ENCODE peak calls at places on chromosomes 13 and 19, in five cellular contexts. I is GM23338, E is H1, N is suprapubic skin, S is transverse colon. G is an unnamed sample.

GRCh38 chr13:73767747-73768315 is 366.4 kb downstream of the KLF12 start:
- DNase-seq in I (peak), E (no peak), N (no peak), S (no peak), G (no peak)

GRCh38 chr13:92272177-92272576 is 873.8 kb downstream of the GPC5 start:
- DNase-seq in I (no peak), E (no peak), N (no peak), S (no peak), G (no peak)

GRCh38 chr13:75704942-75705320 is 68.8 kb downstream of the LMO7 start:
- DNase-seq in I (peak), E (no peak), N (no peak), S (peak), G (peak)

GRCh38 chr13:32262165-32262564 is 53.0 kb downstream of the ZAR1L start:
- DNase-seq in I (no peak), E (no peak), N (no peak), S (no peak), G (no peak)

GRCh38 chr19:52735734-52736133 is 890 bp upstream of the ZNF611 start:
- DNase-seq in I (peak), E (peak), N (no peak), S (peak), G (peak)

GRCh38 chr19:3142292-3142670 is 6.4 kb downstream of the GNA15 start:
- DNase-seq in I (no peak), E (no peak), N (no peak), S (no peak), G (no peak)

GRCh38 chr19:45021971-45022370 is 16.9 kb upstream of the CLASRP start:
- DNase-seq in I (no peak), E (no peak), N (no peak), S (no peak), G (no peak)

GRCh38 chr13:95378603-95379002 is 77.4 kb upstream of the ABCC4 start:
- DNase-seq in I (no peak), E (no peak), N (no peak), S (no peak), G (peak)

GRCh38 chr13:108734676-108735075 is 105.3 kb downstream of the MYO16 start:
- DNase-seq in I (peak), E (peak), N (no peak), S (no peak), G (no peak)

GRCh38 chr13:39601636-39602035 is 1.4 kb downstream of the LHFPL6 start:
- DNase-seq in I (no peak), E (no peak), N (no peak), S (no peak), G (no peak)

GRCh38 chr19:7370546-7370945 is 21.8 kb downstream of the ARHGEF18 start:
- DNase-seq in I (no peak), E (no peak), N (no peak), S (no peak), G (no peak)

GRCh38 chr19:34155686-34156085 is 16.6 kb upstream of the LSM14A start:
- DNase-seq in I (no peak), E (no peak), N (no peak), S (no peak), G (no peak)

GRCh38 chr13:71712988-71713653 is 153.9 kb downstream of the DACH1 start:
- DNase-seq in I (peak), E (peak), N (no peak), S (no peak), G (no peak)

GRCh38 chr13:94312511-94313191 is 166.8 kb downstream of the DCT start:
- DNase-seq in I (no peak), E (no peak), N (no peak), S (no peak), G (no peak)

GRCh38 chr13:43085545-43085944 is 62.2 kb downstream of the DNAJC15 start:
- DNase-seq in I (peak), E (no peak), N (no peak), S (no peak), G (no peak)

GRCh38 chr19:13055213-13056051 is 47.2 kb downstream of the LYL1 start:
- DNase-seq in I (peak), E (no peak), N (peak), S (peak), G (no peak)

GRCh38 chr13:88802886-88803285 is 1131.7 kb downstream of the SLITRK5 start:
- DNase-seq in I (no peak), E (no peak), N (no peak), S (no peak), G (no peak)

GRCh38 chr13:76937416-76937815 is 10.9 kb upstream of the ACOD1 start:
- DNase-seq in I (no peak), E (no peak), N (no peak), S (no peak), G (no peak)

GRCh38 chr19:8663920-8664670 is 33.7 kb downstream of the NFILZ start:
- DNase-seq in I (peak), E (no peak), N (no peak), S (no peak), G (no peak)

GRCh38 chr13:59774511-59774911 is 389.2 kb downstream of the DIAPH3 start:
- DNase-seq in I (peak), E (no peak), N (no peak), S (no peak), G (no peak)

GRCh38 chr13:110237895-110238294 is 69.1 kb downstream of the COL4A1 start:
- DNase-seq in I (no peak), E (no peak), N (no peak), S (no peak), G (no peak)

GRCh38 chr13:38888309-38888708 is 102.3 kb downstream of the STOML3 start:
- DNase-seq in I (no peak), E (peak), N (no peak), S (no peak), G (no peak)

GRCh38 chr13:40664100-40665060 is 2.1 kb downstream of the FOXO1 start:
- DNase-seq in I (peak), E (no peak), N (peak), S (peak), G (peak)

GRCh38 chr13:70792121-70792520 is 683.9 kb upstream of the KLHL1 start:
- DNase-seq in I (peak), E (no peak), N (no peak), S (no peak), G (no peak)

GRCh38 chr19:11868188-11868587 is 19.4 kb upstream of the ZNF69 start:
- DNase-seq in I (no peak), E (no peak), N (no peak), S (no peak), G (no peak)

GRCh38 chr13:109271555-109271954 is 514.8 kb downstream of the IRS2 start:
- DNase-seq in I (no peak), E (no peak), N (no peak), S (no peak), G (no peak)

GRCh38 chr19:19062454-19063182 is 1.2 kb upstream of the SLC25A42 start:
- DNase-seq in I (peak), E (no peak), N (no peak), S (no peak), G (no peak)

GRCh38 chr19:45677351-45678230 is 9.6 kb downstream of the GIPR start:
- DNase-seq in I (peak), E (peak), N (peak), S (peak), G (peak)

GRCh38 chr19:7652061-7652641 is 15.2 kb downstream of the STXBP2 start:
- DNase-seq in I (peak), E (peak), N (peak), S (peak), G (peak)

GRCh38 chr19:39032164-39032918 is at the start of gene FBXO27:
- DNase-seq in I (peak), E (no peak), N (peak), S (peak), G (peak)

GRCh38 chr19:51123381-51124186 is 1.1 kb upstream of the SIGLEC9 start:
- DNase-seq in I (no peak), E (no peak), N (no peak), S (peak), G (no peak)

GRCh38 chr13:49165798-49166752 is 54.1 kb upstream of the MLNR start:
- DNase-seq in I (no peak), E (no peak), N (no peak), S (no peak), G (no peak)

GRCh38 chr13:92716749-92717148 is 509.9 kb upstream of the GPC6 start:
- DNase-seq in I (peak), E (no peak), N (no peak), S (no peak), G (no peak)

GRCh38 chr19:1068111-1069001 is 1.4 kb downstream of the ARHGAP45 start:
- DNase-seq in I (no peak), E (no peak), N (no peak), S (peak), G (no peak)

GRCh38 chr13:48853381-48854102 is 122.2 kb upstream of the FNDC3A start:
- DNase-seq in I (no peak), E (no peak), N (no peak), S (no peak), G (no peak)

GRCh38 chr19:53908106-53908932 is 759 bp upstream of the CACNG7 start:
- DNase-seq in I (peak), E (no peak), N (no peak), S (no peak), G (no peak)

GRCh38 chr19:35346193-35347052 is 1.3 kb upstream of the FFAR1 start:
- DNase-seq in I (no peak), E (no peak), N (peak), S (peak), G (no peak)

GRCh38 chr13:33270906-33271538 is 14.5 kb downstream of the STARD13 start:
- DNase-seq in I (no peak), E (no peak), N (no peak), S (no peak), G (no peak)
- H3K27ac ChIP-seq in I (no peak), E (no peak), N (peak), S (peak), G (no peak)

GRCh38 chr19:42131149-42132029 is 857 bp downstream of the POU2F2 start:
- DNase-seq in I (no peak), E (no peak), N (no peak), S (no peak), G (no peak)

GRCh38 chr19:42134671-42135070 is 2.4 kb upstream of the POU2F2 start:
- DNase-seq in I (no peak), E (no peak), N (no peak), S (no peak), G (no peak)

GRCh38 chr19:42130254-42130573 is 2.0 kb downstream of the POU2F2 start:
- DNase-seq in I (no peak), E (no peak), N (no peak), S (no peak), G (no peak)

GRCh38 chr19:42132030-42132628 is at the start of gene POU2F2:
- DNase-seq in I (peak), E (no peak), N (no peak), S (peak), G (no peak)

GRCh38 chr19:42132851-42133528 is 744 bp upstream of the POU2F2 start:
- DNase-seq in I (peak), E (peak), N (no peak), S (peak), G (peak)
- TF ChIP-seq POLR2AphosphoS5 in I (peak), E (peak), N (no peak), S (no peak), G (peak)

DNA sequence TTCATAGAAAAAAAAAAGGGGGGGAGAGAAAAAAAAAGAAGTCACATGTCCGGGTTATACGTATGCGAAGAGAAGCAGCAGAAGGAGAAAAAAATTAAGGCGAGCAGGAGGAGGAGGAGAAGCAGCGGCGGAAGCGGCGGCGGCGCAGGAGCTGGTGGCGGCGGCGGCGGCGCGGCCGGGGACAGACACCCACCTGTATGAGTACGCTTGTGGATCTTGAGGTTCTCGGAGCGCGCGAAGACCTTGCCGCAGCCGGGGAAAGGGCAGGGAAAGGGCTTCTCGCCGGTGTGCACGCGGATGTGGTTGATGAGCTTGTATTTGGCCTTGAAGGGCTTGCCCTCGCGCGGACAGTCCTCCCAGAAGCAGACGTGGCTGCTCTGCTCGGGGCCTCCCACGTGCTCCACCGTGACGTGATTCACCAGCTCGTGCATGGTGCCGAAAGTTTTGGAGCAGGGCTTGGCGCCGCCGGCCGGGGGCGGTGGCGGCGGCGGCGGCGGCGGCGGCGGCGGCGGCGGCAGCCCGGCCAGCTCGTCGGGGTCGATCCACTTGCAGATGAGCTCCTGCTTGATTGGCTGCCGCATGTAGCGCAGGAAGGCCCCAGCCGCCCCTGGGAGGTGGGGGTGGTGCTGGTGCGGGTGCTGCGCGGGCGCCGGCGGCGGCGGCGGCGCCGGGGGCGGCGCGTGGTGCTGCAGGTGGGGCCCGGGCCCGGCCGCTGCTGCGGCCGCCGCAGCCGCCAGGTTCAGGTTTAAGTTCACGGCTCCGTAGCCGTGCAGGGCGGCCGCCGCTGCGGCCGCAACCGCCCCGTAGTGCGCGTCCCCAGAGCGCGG is 1.4 kb downstream of the ZIC5 start:
- DNase-seq in I (peak), E (no peak), N (no peak), S (no peak), G (no peak)
- H3K4me3 ChIP-seq in I (peak), E (peak), N (peak), S (peak), G (no peak)

DNA sequence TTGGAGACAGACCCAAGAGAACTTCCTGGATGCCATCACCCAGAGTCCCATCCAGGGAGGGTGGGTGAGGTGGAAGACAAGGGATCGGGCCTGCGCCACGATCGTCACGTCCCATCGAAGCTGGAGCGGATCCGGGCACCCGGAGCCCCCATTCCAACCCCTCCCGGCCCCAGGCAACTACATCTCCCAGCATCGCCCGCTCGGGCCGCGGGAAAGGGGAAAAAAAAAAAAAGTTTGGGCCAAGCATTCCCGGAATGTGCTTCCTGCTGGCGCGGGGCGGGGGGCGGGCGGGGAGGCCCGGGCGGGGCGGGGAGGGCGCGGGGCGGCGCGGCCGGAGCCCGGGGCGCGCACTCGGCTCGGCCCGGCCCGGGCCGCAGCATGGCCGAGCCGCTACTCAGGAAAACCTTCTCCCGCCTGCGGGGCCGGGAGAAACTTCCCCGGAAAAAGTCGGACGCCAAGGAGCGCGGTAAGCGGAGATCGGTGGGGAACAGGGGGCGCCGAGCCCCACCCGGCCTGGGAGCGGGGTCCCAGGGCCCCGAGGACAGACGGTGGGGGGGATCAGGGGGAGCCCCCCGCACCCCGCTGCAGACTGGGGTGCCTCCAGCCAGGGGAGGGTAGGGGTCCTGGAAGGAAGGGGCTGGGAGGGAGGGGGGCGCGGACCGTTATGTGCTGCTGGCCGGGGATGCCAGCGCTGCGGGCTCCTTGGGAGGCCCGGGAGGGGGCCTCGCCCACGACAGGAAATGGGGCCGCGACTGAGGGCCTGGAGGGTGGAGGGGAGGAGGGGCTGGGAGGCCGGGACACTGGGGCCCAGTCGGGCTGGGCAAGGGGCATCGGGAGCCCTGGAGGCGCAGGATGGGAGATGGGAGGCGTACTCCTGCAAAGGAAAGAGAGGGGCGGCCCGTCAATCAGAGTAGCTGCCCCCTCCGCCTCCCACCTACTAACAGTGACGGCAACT is at the start of gene SYDE1:
- DNase-seq in I (peak), E (no peak), N (no peak), S (no peak), G (no peak)
- H3K27ac ChIP-seq in I (peak), E (peak), N (peak), S (peak), G (peak)

DNA sequence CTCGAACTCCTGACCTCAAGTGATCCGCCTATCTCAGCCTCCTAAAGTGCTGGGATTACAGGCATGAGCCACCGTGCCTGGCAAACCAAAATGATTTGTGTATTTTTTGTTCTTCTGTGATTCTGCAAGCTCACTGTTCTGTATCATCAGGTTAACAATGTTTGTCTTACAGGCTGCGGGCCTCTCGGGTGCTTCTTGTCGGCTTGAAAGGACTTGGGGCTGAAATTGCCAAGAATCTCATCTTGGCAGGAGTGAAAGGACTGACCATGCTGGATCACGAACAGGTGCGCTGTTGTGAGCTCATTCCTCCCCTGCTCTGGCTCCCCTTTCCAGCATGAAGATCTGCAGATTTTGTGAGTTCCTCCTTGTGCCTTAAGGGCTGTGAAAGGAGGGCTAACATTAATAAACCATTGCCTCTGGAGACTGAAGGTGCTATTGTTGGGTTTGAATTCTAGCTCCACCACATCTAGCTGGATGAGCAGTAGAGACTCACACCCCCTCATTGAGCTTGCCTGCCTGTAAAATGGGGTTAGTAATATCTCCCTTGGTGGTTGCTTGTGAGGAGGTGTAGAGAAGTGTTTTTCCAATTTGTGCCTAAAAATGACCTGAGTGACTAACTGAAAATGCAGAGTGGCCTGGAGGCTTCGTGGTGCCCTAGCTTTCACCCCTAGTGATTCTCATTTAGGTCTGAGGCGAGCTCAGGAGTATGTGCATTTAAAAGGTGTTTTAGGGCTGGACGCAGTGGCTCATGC is 12.9 kb downstream of the SAE1 start:
- DNase-seq in I (no peak), E (no peak), N (no peak), S (peak), G (peak)
- TF ChIP-seq POLR2AphosphoS5 in I (no peak), E (no peak), N (no peak), S (peak), G (peak)

DNA sequence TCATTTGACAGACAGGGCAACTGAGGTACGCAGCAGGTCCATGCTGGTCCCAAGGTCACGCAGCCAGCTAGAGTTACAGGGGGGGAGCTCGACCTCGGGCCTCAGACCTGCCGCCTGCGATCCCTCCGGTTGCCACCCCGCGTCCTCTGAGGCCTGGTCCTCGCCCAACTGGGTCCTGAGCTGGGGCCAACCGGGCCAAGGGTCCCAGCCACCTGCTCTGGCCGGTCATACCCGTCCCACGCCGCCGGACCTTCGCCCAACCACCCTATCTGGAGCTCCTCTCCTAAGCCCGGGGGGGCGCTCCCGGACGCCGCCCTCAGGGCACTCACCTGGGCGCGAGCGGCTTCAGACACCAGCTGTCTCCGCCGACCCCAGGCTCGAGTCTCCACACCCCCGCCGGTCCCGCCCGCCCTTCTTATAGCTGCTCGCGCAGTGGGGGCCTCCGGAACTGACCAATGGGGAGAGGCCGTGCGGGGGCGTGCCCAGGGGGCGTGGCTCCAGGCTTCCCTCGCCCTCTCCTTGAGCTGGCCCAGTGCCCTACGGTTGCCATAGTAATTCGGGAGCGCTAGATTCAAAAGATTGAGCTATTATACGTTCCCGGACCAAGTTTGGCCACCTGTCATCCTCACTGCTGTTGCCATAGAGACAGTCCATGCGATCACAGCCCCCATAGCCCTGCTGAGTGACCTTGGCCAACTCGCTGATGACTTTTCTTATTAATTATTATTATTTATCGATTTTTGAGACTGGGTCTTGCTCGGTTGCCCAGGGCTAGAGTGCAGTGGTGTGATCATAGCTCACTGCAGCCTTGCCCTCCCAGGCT is at the start of gene PLIN5:
- DNase-seq in I (peak), E (peak), N (no peak), S (peak), G (peak)
- H3K4me3 ChIP-seq in I (peak), E (peak), N (peak), S (peak), G (peak)

DNA sequence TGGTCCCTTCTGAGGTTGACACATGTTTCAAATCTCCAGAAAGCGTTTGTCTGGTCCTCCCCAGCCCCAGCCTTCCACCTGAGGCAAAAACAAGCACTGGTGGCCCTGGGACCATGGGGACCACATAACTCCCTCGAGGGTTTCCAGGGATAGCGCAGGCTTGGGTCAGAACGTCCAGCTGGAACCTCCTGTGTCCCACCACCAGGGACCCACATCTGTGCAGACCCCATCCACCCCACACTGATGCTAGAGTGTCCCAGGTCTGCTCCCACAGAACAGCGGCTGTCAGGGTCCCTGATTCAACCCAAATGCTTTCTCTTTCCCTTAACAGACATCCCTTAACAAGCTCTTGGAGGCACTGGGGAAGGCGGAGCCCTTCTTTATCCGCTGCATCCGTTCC is 29.6 kb upstream of the USE1 start:
- DNase-seq in I (no peak), E (no peak), N (no peak), S (no peak), G (no peak)
- H3K27ac ChIP-seq in I (no peak), E (no peak), N (no peak), S (no peak), G (no peak)

G was measured in prostate gland.